ENCODE peak calls at places on chromosomes 2 and 18, in eight cellular contexts. One of them, this sample, is unnamed.

GRCh38 chr2:17643031-17643615 is 102.6 kb downstream of the VSNL1 start:
- DNase-seq in choroid plexus epithelial cell: peak; percentile 98
- DNase-seq in Calu3: peak; percentile 18
- DNase-seq in cardiac muscle cell: no peak
- DNase-seq in brain microvascular endothelial cell: peak; percentile 95
- DNase-seq in cardiac fibroblast: peak; percentile 93
- DNase-seq in type B pancreatic cell: peak; percentile 11
- DNase-seq in astrocyte of the spinal cord: peak; percentile 96
- DNase-seq in this sample: no peak

GRCh38 chr2:49261021-49261538 is 106.8 kb upstream of the FSHR start:
- DNase-seq in choroid plexus epithelial cell: no peak
- DNase-seq in Calu3: no peak
- DNase-seq in cardiac muscle cell: no peak
- DNase-seq in brain microvascular endothelial cell: no peak
- DNase-seq in cardiac fibroblast: no peak
- DNase-seq in type B pancreatic cell: no peak
- DNase-seq in astrocyte of the spinal cord: no peak
- DNase-seq in this sample: no peak

GRCh38 chr2:29184531-29184930 is 69.3 kb downstream of the CLIP4 start:
- DNase-seq in choroid plexus epithelial cell: no peak
- DNase-seq in Calu3: no peak
- DNase-seq in cardiac muscle cell: no peak
- DNase-seq in brain microvascular endothelial cell: no peak
- DNase-seq in cardiac fibroblast: no peak
- DNase-seq in type B pancreatic cell: no peak
- DNase-seq in astrocyte of the spinal cord: no peak
- DNase-seq in this sample: no peak

GRCh38 chr2:145431181-145431951 is 911.4 kb upstream of the ZEB2 start:
- DNase-seq in choroid plexus epithelial cell: no peak
- DNase-seq in Calu3: peak; percentile 69
- DNase-seq in cardiac muscle cell: peak; percentile 32
- DNase-seq in brain microvascular endothelial cell: no peak
- DNase-seq in cardiac fibroblast: peak; percentile 22
- DNase-seq in type B pancreatic cell: no peak
- DNase-seq in astrocyte of the spinal cord: no peak
- DNase-seq in this sample: no peak

GRCh38 chr2:175743020-175743419 is 259.0 kb downstream of the LNPK start:
- DNase-seq in choroid plexus epithelial cell: no peak
- DNase-seq in Calu3: no peak
- DNase-seq in cardiac muscle cell: no peak
- DNase-seq in brain microvascular endothelial cell: no peak
- DNase-seq in cardiac fibroblast: no peak
- DNase-seq in type B pancreatic cell: no peak
- DNase-seq in astrocyte of the spinal cord: no peak
- DNase-seq in this sample: no peak

GRCh38 chr2:85905187-85905666 is 16.4 kb upstream of the ST3GAL5 start:
- DNase-seq in choroid plexus epithelial cell: peak; percentile 55
- DNase-seq in Calu3: no peak
- DNase-seq in cardiac muscle cell: no peak
- DNase-seq in brain microvascular endothelial cell: no peak
- DNase-seq in cardiac fibroblast: peak; percentile 92
- DNase-seq in type B pancreatic cell: no peak
- DNase-seq in astrocyte of the spinal cord: peak; percentile 63
- DNase-seq in this sample: no peak

GRCh38 chr2:108607706-108608301 is 73.5 kb downstream of the LIMS1 start:
- DNase-seq in choroid plexus epithelial cell: peak; percentile 72
- DNase-seq in Calu3: peak; percentile 47
- DNase-seq in cardiac muscle cell: peak; percentile 63
- DNase-seq in brain microvascular endothelial cell: no peak
- DNase-seq in cardiac fibroblast: peak; percentile 70
- DNase-seq in type B pancreatic cell: no peak
- DNase-seq in astrocyte of the spinal cord: peak; percentile 60
- DNase-seq in this sample: no peak

GRCh38 chr2:181231151-181231550 is 226.0 kb upstream of the ITGA4 start:
- DNase-seq in choroid plexus epithelial cell: no peak
- DNase-seq in Calu3: no peak
- DNase-seq in cardiac muscle cell: no peak
- DNase-seq in brain microvascular endothelial cell: no peak
- DNase-seq in cardiac fibroblast: no peak
- DNase-seq in type B pancreatic cell: no peak
- DNase-seq in astrocyte of the spinal cord: no peak
- DNase-seq in this sample: no peak

GRCh38 chr18:35507623-35508022 is 9.9 kb upstream of the INO80C start:
- DNase-seq in choroid plexus epithelial cell: no peak
- DNase-seq in Calu3: peak; percentile 61
- DNase-seq in cardiac muscle cell: no peak
- DNase-seq in brain microvascular endothelial cell: no peak
- DNase-seq in cardiac fibroblast: no peak
- DNase-seq in type B pancreatic cell: no peak
- DNase-seq in astrocyte of the spinal cord: no peak
- DNase-seq in this sample: no peak

DNA sequence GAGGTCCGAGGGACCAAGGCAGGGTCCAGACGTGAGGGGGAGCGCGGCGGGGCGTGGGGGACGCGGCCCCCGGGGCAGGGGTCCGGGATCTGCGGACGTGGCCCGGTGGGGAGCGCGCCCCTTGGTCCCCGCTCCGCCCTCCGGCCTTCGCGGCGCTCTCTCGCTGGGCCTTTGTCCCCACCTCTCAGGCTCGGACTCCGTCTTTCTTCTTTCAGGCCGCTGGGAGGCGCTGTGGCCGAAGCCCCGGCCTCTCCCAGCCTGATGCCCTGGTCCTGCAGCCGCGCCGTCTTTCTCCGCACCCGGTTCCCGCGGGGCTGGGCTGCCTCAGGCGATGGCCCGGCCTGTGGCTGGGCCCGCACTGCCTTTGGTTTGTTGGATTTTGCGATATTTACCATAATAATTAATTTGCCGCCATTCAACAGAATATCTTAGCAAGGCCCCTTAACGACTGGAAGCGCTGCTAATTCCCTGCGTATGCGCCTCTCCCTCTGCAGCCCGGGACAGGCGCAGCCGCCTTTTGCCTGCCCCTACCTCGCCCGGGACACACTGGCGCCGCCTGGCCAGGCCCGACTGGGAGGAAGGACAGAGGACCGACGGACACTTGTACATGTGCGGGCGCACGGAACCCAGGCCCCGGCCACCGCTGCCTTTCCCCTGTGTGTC is 10.8 kb downstream of the SIX3 start:
- DNase-seq in choroid plexus epithelial cell: peak; percentile 69
- DNase-seq in Calu3: peak; percentile 71
- DNase-seq in cardiac muscle cell: peak; percentile 84
- DNase-seq in brain microvascular endothelial cell: peak; percentile 47
- DNase-seq in cardiac fibroblast: peak; percentile 74
- DNase-seq in type B pancreatic cell: no peak
- DNase-seq in astrocyte of the spinal cord: peak; percentile 53
- DNase-seq in this sample: peak; percentile 88
- TF ChIP-seq CTCF in choroid plexus epithelial cell: peak; percentile 72
- TF ChIP-seq CTCF in Calu3: peak; percentile 75
- TF ChIP-seq CTCF in cardiac muscle cell: peak; percentile 78
- TF ChIP-seq CTCF in brain microvascular endothelial cell: peak; percentile 82
- TF ChIP-seq CTCF in cardiac fibroblast: peak; percentile 78
- TF ChIP-seq CTCF in type B pancreatic cell: peak; percentile 95
- TF ChIP-seq CTCF in astrocyte of the spinal cord: peak; percentile 80
- TF ChIP-seq CTCF in this sample: peak; percentile 88

GRCh38 chr2:66582975-66583842 is 148.3 kb downstream of the MEIS1 start:
- DNase-seq in choroid plexus epithelial cell: no peak
- DNase-seq in Calu3: no peak
- DNase-seq in cardiac muscle cell: no peak
- DNase-seq in brain microvascular endothelial cell: no peak
- DNase-seq in cardiac fibroblast: no peak
- DNase-seq in type B pancreatic cell: no peak
- DNase-seq in astrocyte of the spinal cord: no peak
- DNase-seq in this sample: no peak

GRCh38 chr2:66582364-66582974 is 147.5 kb downstream of the MEIS1 start:
- DNase-seq in choroid plexus epithelial cell: no peak
- DNase-seq in Calu3: no peak
- DNase-seq in cardiac muscle cell: no peak
- DNase-seq in brain microvascular endothelial cell: no peak
- DNase-seq in cardiac fibroblast: no peak
- DNase-seq in type B pancreatic cell: no peak
- DNase-seq in astrocyte of the spinal cord: no peak
- DNase-seq in this sample: no peak

GRCh38 chr2:66585616-66586015 is 150.7 kb downstream of the MEIS1 start:
- DNase-seq in choroid plexus epithelial cell: no peak
- DNase-seq in Calu3: no peak
- DNase-seq in cardiac muscle cell: no peak
- DNase-seq in brain microvascular endothelial cell: no peak
- DNase-seq in cardiac fibroblast: no peak
- DNase-seq in type B pancreatic cell: no peak
- DNase-seq in astrocyte of the spinal cord: no peak
- DNase-seq in this sample: no peak

GRCh38 chr2:66584011-66584410 is 149.1 kb downstream of the MEIS1 start:
- DNase-seq in choroid plexus epithelial cell: no peak
- DNase-seq in Calu3: no peak
- DNase-seq in cardiac muscle cell: no peak
- DNase-seq in brain microvascular endothelial cell: no peak
- DNase-seq in cardiac fibroblast: no peak
- DNase-seq in type B pancreatic cell: no peak
- DNase-seq in astrocyte of the spinal cord: no peak
- DNase-seq in this sample: no peak

GRCh38 chr2:66587216-66587615 is 152.3 kb downstream of the MEIS1 start:
- DNase-seq in choroid plexus epithelial cell: peak; percentile 30
- DNase-seq in Calu3: peak; percentile 39
- DNase-seq in cardiac muscle cell: peak; percentile 56
- DNase-seq in brain microvascular endothelial cell: no peak
- DNase-seq in cardiac fibroblast: no peak
- DNase-seq in type B pancreatic cell: no peak
- DNase-seq in astrocyte of the spinal cord: no peak
- DNase-seq in this sample: no peak
- TF ChIP-seq CTCF in choroid plexus epithelial cell: peak; percentile 47
- TF ChIP-seq CTCF in Calu3: peak; percentile 41
- TF ChIP-seq CTCF in cardiac muscle cell: peak; percentile 25
- TF ChIP-seq CTCF in brain microvascular endothelial cell: peak; percentile 48
- TF ChIP-seq CTCF in cardiac fibroblast: peak; percentile 2
- TF ChIP-seq CTCF in type B pancreatic cell: peak; percentile 44
- TF ChIP-seq CTCF in astrocyte of the spinal cord: no peak
- TF ChIP-seq CTCF in this sample: no peak

GRCh38 chr2:41405429-41405828 is 642.4 kb upstream of the PKDCC start:
- DNase-seq in choroid plexus epithelial cell: no peak
- DNase-seq in Calu3: no peak
- DNase-seq in cardiac muscle cell: no peak
- DNase-seq in brain microvascular endothelial cell: no peak
- DNase-seq in cardiac fibroblast: no peak
- DNase-seq in type B pancreatic cell: no peak
- DNase-seq in astrocyte of the spinal cord: no peak
- DNase-seq in this sample: no peak

GRCh38 chr2:41394541-41394940 is 653.3 kb upstream of the PKDCC start:
- DNase-seq in choroid plexus epithelial cell: no peak
- DNase-seq in Calu3: no peak
- DNase-seq in cardiac muscle cell: no peak
- DNase-seq in brain microvascular endothelial cell: no peak
- DNase-seq in cardiac fibroblast: no peak
- DNase-seq in type B pancreatic cell: no peak
- DNase-seq in astrocyte of the spinal cord: no peak
- DNase-seq in this sample: no peak

GRCh38 chr2:41395692-41396091 is 652.1 kb upstream of the PKDCC start:
- DNase-seq in choroid plexus epithelial cell: no peak
- DNase-seq in Calu3: no peak
- DNase-seq in cardiac muscle cell: no peak
- DNase-seq in brain microvascular endothelial cell: no peak
- DNase-seq in cardiac fibroblast: no peak
- DNase-seq in type B pancreatic cell: no peak
- DNase-seq in astrocyte of the spinal cord: no peak
- DNase-seq in this sample: no peak

DNA sequence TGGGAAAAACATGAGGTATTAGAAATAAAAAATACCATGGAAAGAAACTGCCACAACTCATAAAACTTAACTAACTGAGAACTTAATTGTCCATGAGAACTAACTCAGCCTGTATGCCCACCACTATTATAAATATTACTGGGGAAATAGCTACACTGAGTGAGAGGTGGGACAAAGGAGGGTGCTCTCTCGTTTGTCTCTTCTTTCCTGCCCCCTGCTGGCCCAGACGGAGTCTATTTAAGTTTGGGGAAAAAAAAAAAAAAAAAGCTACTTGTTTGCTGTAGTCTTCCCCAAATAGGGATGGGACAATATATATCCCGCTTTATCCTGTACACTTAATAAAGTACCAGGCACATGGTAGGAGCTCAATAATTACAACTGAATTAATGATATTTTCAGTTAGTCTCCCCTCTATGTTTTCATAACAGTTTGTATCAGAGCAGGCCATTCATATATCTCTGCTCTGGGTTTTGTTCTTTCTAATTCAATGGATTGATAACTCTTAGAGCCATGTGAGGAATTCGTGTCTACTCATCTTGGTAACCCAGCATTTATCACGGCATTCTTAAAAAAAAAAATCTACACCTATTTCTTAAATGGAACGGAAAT is 647.7 kb upstream of the PKDCC start:
- DNase-seq in choroid plexus epithelial cell: peak; percentile 38
- DNase-seq in Calu3: peak; percentile 41
- DNase-seq in cardiac muscle cell: peak; percentile 70
- DNase-seq in brain microvascular endothelial cell: peak; percentile 23
- DNase-seq in cardiac fibroblast: peak; percentile 19
- DNase-seq in type B pancreatic cell: no peak
- DNase-seq in astrocyte of the spinal cord: peak; percentile 14
- DNase-seq in this sample: no peak
- TF ChIP-seq CTCF in choroid plexus epithelial cell: peak; percentile 52
- TF ChIP-seq CTCF in Calu3: peak; percentile 28
- TF ChIP-seq CTCF in cardiac muscle cell: peak; percentile 30
- TF ChIP-seq CTCF in brain microvascular endothelial cell: peak; percentile 64
- TF ChIP-seq CTCF in cardiac fibroblast: peak; percentile 31
- TF ChIP-seq CTCF in type B pancreatic cell: peak; percentile 67
- TF ChIP-seq CTCF in astrocyte of the spinal cord: peak; percentile 38
- TF ChIP-seq CTCF in this sample: no peak

GRCh38 chr2:14647714-14648113 is 15.2 kb downstream of the LRATD1 start:
- DNase-seq in choroid plexus epithelial cell: no peak
- DNase-seq in Calu3: no peak
- DNase-seq in cardiac muscle cell: no peak
- DNase-seq in brain microvascular endothelial cell: no peak
- DNase-seq in cardiac fibroblast: no peak
- DNase-seq in type B pancreatic cell: no peak
- DNase-seq in astrocyte of the spinal cord: no peak
- DNase-seq in this sample: no peak

GRCh38 chr2:14638488-14638887 is 6.0 kb downstream of the LRATD1 start:
- DNase-seq in choroid plexus epithelial cell: no peak
- DNase-seq in Calu3: no peak
- DNase-seq in cardiac muscle cell: no peak
- DNase-seq in brain microvascular endothelial cell: no peak
- DNase-seq in cardiac fibroblast: no peak
- DNase-seq in type B pancreatic cell: no peak
- DNase-seq in astrocyte of the spinal cord: no peak
- DNase-seq in this sample: no peak

GRCh38 chr2:14641116-14641515 is 8.6 kb downstream of the LRATD1 start:
- DNase-seq in choroid plexus epithelial cell: no peak
- DNase-seq in Calu3: no peak
- DNase-seq in cardiac muscle cell: no peak
- DNase-seq in brain microvascular endothelial cell: no peak
- DNase-seq in cardiac fibroblast: no peak
- DNase-seq in type B pancreatic cell: no peak
- DNase-seq in astrocyte of the spinal cord: no peak
- DNase-seq in this sample: no peak

DNA sequence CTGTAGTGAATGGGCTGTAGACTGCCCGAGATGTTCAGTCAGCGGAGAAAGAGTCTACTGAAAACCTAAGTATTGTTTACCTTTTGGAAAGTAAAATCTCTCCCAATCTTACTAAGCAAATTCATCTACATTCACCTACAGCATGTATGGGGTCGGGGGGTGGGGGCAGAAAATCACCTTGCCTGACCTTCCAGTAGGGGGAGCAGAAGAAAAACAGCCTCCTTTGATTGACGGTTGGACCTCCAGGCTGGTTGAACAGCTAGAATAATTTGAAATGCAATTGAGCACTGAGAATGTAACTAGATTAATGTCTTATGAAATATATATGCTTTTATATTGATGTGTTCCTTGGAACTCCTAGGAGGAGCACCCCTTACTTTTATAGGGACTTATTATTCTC is 10.0 kb downstream of the LRATD1 start:
- DNase-seq in choroid plexus epithelial cell: no peak
- DNase-seq in Calu3: no peak
- DNase-seq in cardiac muscle cell: no peak
- DNase-seq in brain microvascular endothelial cell: no peak
- DNase-seq in cardiac fibroblast: no peak
- DNase-seq in type B pancreatic cell: no peak
- DNase-seq in astrocyte of the spinal cord: no peak
- DNase-seq in this sample: no peak
- TF ChIP-seq CTCF in choroid plexus epithelial cell: no peak
- TF ChIP-seq CTCF in Calu3: no peak
- TF ChIP-seq CTCF in cardiac muscle cell: no peak
- TF ChIP-seq CTCF in brain microvascular endothelial cell: no peak
- TF ChIP-seq CTCF in cardiac fibroblast: no peak
- TF ChIP-seq CTCF in type B pancreatic cell: peak; percentile 40
- TF ChIP-seq CTCF in astrocyte of the spinal cord: peak; percentile 8
- TF ChIP-seq CTCF in this sample: no peak

This sample was measured in GM20000.